ENCODE peak calls at places on chromosomes 7 and 10, in five cellular contexts. One of them, this sample, is unnamed.

GRCh38 chr7:143485500-143485899 is 7.8 kb downstream of the TAS2R41 start:
- DNase-seq in breast epithelium: no peak
- DNase-seq in RPMI8226: no peak
- DNase-seq in sciatic nerve: no peak
- DNase-seq in myocyte: peak
- DNase-seq in this sample: no peak

GRCh38 chr10:100507357-100507732 is 12.3 kb downstream of the SEC31B start:
- DNase-seq in myocyte: no peak
- DNase-seq in sciatic nerve: no peak
- DNase-seq in breast epithelium: no peak
- DNase-seq in RPMI8226: no peak
- DNase-seq in this sample: no peak

GRCh38 chr10:112615269-112615668 is 168.3 kb downstream of the VTI1A start:
- DNase-seq in sciatic nerve: no peak
- DNase-seq in RPMI8226: no peak
- DNase-seq in myocyte: no peak
- DNase-seq in breast epithelium: no peak
- DNase-seq in this sample: no peak

GRCh38 chr7:23787272-23787671 is 77.3 kb downstream of the STK31 start:
- DNase-seq in breast epithelium: no peak
- DNase-seq in myocyte: no peak
- DNase-seq in RPMI8226: no peak
- DNase-seq in sciatic nerve: no peak
- DNase-seq in this sample: no peak

GRCh38 chr7:73715648-73716317 is 3.7 kb downstream of the STX1A start:
- DNase-seq in breast epithelium: no peak
- DNase-seq in RPMI8226: no peak
- DNase-seq in sciatic nerve: no peak
- DNase-seq in myocyte: peak
- DNase-seq in this sample: no peak

GRCh38 chr10:43968076-43968475 is 319.4 kb upstream of the ZNF32 start:
- DNase-seq in myocyte: no peak
- DNase-seq in sciatic nerve: no peak
- DNase-seq in RPMI8226: no peak
- DNase-seq in breast epithelium: no peak
- DNase-seq in this sample: no peak

GRCh38 chr7:129146237-129146979 is 1.9 kb downstream of the TSPAN33 start:
- DNase-seq in RPMI8226: no peak
- DNase-seq in myocyte: peak
- DNase-seq in breast epithelium: no peak
- DNase-seq in sciatic nerve: no peak
- DNase-seq in this sample: no peak

GRCh38 chr10:69377936-69378335 is 38.8 kb downstream of the TACR2 start:
- DNase-seq in RPMI8226: no peak
- DNase-seq in myocyte: peak
- DNase-seq in sciatic nerve: no peak
- DNase-seq in breast epithelium: no peak
- DNase-seq in this sample: no peak

GRCh38 chr10:14667270-14667669 is 107.4 kb downstream of the FAM107B start:
- DNase-seq in breast epithelium: no peak
- DNase-seq in myocyte: no peak
- DNase-seq in RPMI8226: no peak
- DNase-seq in sciatic nerve: no peak
- DNase-seq in this sample: no peak

GRCh38 chr7:125257617-125258016 is 328.0 kb upstream of the POT1 start:
- DNase-seq in breast epithelium: no peak
- DNase-seq in sciatic nerve: no peak
- DNase-seq in myocyte: no peak
- DNase-seq in RPMI8226: no peak
- DNase-seq in this sample: no peak

GRCh38 chr10:739403-739802 is 49.9 kb upstream of the DIP2C start:
- DNase-seq in sciatic nerve: no peak
- DNase-seq in breast epithelium: no peak
- DNase-seq in RPMI8226: no peak
- DNase-seq in myocyte: no peak
- DNase-seq in this sample: no peak

GRCh38 chr10:23293145-23293724 is 51.4 kb downstream of the C10orf67 start:
- DNase-seq in myocyte: peak
- DNase-seq in RPMI8226: peak
- DNase-seq in breast epithelium: no peak
- DNase-seq in sciatic nerve: no peak
- DNase-seq in this sample: no peak

GRCh38 chr10:119315128-119316001 is 108.0 kb downstream of the GRK5 start:
- DNase-seq in sciatic nerve: no peak
- DNase-seq in breast epithelium: no peak
- DNase-seq in RPMI8226: no peak
- DNase-seq in myocyte: peak
- DNase-seq in this sample: no peak

GRCh38 chr10:115948415-115948814 is 324.6 kb downstream of the GFRA1 start:
- DNase-seq in breast epithelium: no peak
- DNase-seq in myocyte: peak
- DNase-seq in sciatic nerve: no peak
- DNase-seq in RPMI8226: no peak
- DNase-seq in this sample: no peak

GRCh38 chr7:5752663-5753062 is 28.8 kb downstream of the RNF216 start:
- DNase-seq in sciatic nerve: no peak
- DNase-seq in RPMI8226: no peak
- DNase-seq in breast epithelium: no peak
- DNase-seq in myocyte: no peak
- DNase-seq in this sample: no peak

GRCh38 chr7:34928052-34928451 is 109.2 kb downstream of the DPY19L1 start:
- DNase-seq in RPMI8226: peak
- DNase-seq in sciatic nerve: peak
- DNase-seq in myocyte: peak
- DNase-seq in breast epithelium: no peak
- DNase-seq in this sample: peak

GRCh38 chr7:66629222-66629658 is 559 bp downstream of the KCTD7 start:
- DNase-seq in breast epithelium: no peak
- DNase-seq in sciatic nerve: peak
- DNase-seq in RPMI8226: no peak
- DNase-seq in myocyte: no peak
- DNase-seq in this sample: no peak

GRCh38 chr7:123244768-123245167 is 45.0 kb upstream of the SLC13A1 start:
- DNase-seq in myocyte: no peak
- DNase-seq in RPMI8226: no peak
- DNase-seq in breast epithelium: no peak
- DNase-seq in sciatic nerve: no peak
- DNase-seq in this sample: no peak

GRCh38 chr7:113268757-113269156 is 150.4 kb upstream of the SMIM30 start:
- DNase-seq in RPMI8226: no peak
- DNase-seq in sciatic nerve: no peak
- DNase-seq in breast epithelium: no peak
- DNase-seq in myocyte: no peak
- DNase-seq in this sample: no peak

GRCh38 chr10:75926763-75927162 is 495.3 kb downstream of the LRMDA start:
- DNase-seq in sciatic nerve: peak
- DNase-seq in myocyte: peak
- DNase-seq in breast epithelium: no peak
- DNase-seq in RPMI8226: no peak
- DNase-seq in this sample: no peak

GRCh38 chr10:3635697-3636096 is 149.3 kb downstream of the KLF6 start:
- DNase-seq in sciatic nerve: no peak
- DNase-seq in myocyte: no peak
- DNase-seq in RPMI8226: peak
- DNase-seq in breast epithelium: peak
- DNase-seq in this sample: no peak

GRCh38 chr7:44982970-44983369 is 4.2 kb upstream of the MYO1G start:
- DNase-seq in breast epithelium: no peak
- DNase-seq in myocyte: no peak
- DNase-seq in sciatic nerve: no peak
- DNase-seq in RPMI8226: no peak
- DNase-seq in this sample: no peak

GRCh38 chr7:4133491-4134044 is 548.5 kb upstream of the FOXK1 start:
- DNase-seq in breast epithelium: no peak
- DNase-seq in myocyte: no peak
- DNase-seq in RPMI8226: no peak
- DNase-seq in sciatic nerve: peak
- DNase-seq in this sample: no peak

GRCh38 chr7:3438352-3438751 is 137.3 kb downstream of the SDK1 start:
- DNase-seq in sciatic nerve: no peak
- DNase-seq in myocyte: peak
- DNase-seq in RPMI8226: no peak
- DNase-seq in breast epithelium: no peak
- DNase-seq in this sample: no peak

GRCh38 chr10:125024496-125025234 is 82.7 kb downstream of the ZRANB1 start:
- DNase-seq in myocyte: no peak
- DNase-seq in breast epithelium: no peak
- DNase-seq in RPMI8226: no peak
- DNase-seq in sciatic nerve: no peak
- DNase-seq in this sample: no peak

GRCh38 chr10:34504534-34504933 is 310.6 kb downstream of the PARD3 start:
- DNase-seq in sciatic nerve: no peak
- DNase-seq in RPMI8226: no peak
- DNase-seq in breast epithelium: no peak
- DNase-seq in myocyte: peak
- DNase-seq in this sample: no peak

GRCh38 chr7:44616545-44616944 is 10.1 kb downstream of the OGDH start:
- DNase-seq in breast epithelium: no peak
- DNase-seq in myocyte: no peak
- DNase-seq in sciatic nerve: no peak
- DNase-seq in RPMI8226: no peak
- DNase-seq in this sample: no peak

GRCh38 chr10:127527891-127528290 is 21.2 kb upstream of the NPS start:
- DNase-seq in myocyte: no peak
- DNase-seq in RPMI8226: no peak
- DNase-seq in sciatic nerve: no peak
- DNase-seq in breast epithelium: no peak
- DNase-seq in this sample: no peak

GRCh38 chr10:34710391-34710751 is 104.7 kb downstream of the PARD3 start:
- DNase-seq in RPMI8226: no peak
- DNase-seq in breast epithelium: peak
- DNase-seq in sciatic nerve: no peak
- DNase-seq in myocyte: peak
- DNase-seq in this sample: no peak

GRCh38 chr10:44706745-44707144 is 204.4 kb upstream of the TMEM72 start:
- DNase-seq in RPMI8226: no peak
- DNase-seq in breast epithelium: no peak
- DNase-seq in sciatic nerve: no peak
- DNase-seq in myocyte: peak
- DNase-seq in this sample: no peak

GRCh38 chr7:106770191-106770590 is 94.9 kb upstream of the PIK3CG start:
- DNase-seq in breast epithelium: no peak
- DNase-seq in myocyte: peak
- DNase-seq in RPMI8226: no peak
- DNase-seq in sciatic nerve: no peak
- DNase-seq in this sample: no peak

GRCh38 chr10:74234569-74234968 is 83.5 kb downstream of the ADK start:
- DNase-seq in myocyte: peak
- DNase-seq in breast epithelium: no peak
- DNase-seq in RPMI8226: no peak
- DNase-seq in sciatic nerve: no peak
- DNase-seq in this sample: no peak

This sample was measured in omental fat pad.